ENCODE peak calls at places on chromosomes 6 and 20, in five cellular contexts. Q is lung, L is brain microvascular endothelial cell, B is tibial artery, Y is cardiac muscle cell. R is an unnamed sample. For H3K36me3, the result is how much of the 10 kb centered on the place peaks cover.

GRCh38 chr20:9498322-9498721 is 16.1 kb upstream of the LAMP5 start:
- DNase-seq in Q (no peak), L (no peak), B (no peak), Y (no peak), R (no peak)

GRCh38 chr20:19631410-19631809 is 126.6 kb upstream of the RIN2 start:
- DNase-seq in Q (no peak), L (no peak), B (no peak), Y (no peak), R (no peak)

GRCh38 chr20:2825770-2826169 is 9.6 kb downstream of the TMEM239 start:
- DNase-seq in Q (no peak), L (no peak), B (no peak), Y (no peak), R (no peak)

GRCh38 chr6:157107915-157108651 is 215.2 kb downstream of the TMEM242 start:
- DNase-seq in Q (no peak), L (peak), B (no peak), Y (peak), R (no peak)

GRCh38 chr20:47689726-47690125 is 95.6 kb downstream of the SULF2 start:
- DNase-seq in Q (no peak), L (no peak), B (no peak), Y (no peak), R (no peak)

GRCh38 chr6:109478848-109479624 is 4.0 kb downstream of the ZBTB24 start:
- DNase-seq in Q (no peak), L (no peak), B (no peak), Y (no peak), R (no peak)

GRCh38 chr6:109091314-109092009 is 3.2 kb downstream of the SESN1 start:
- DNase-seq in Q (no peak), L (no peak), B (no peak), Y (no peak), R (no peak)

GRCh38 chr20:14956026-14956425 is 618.6 kb upstream of the FLRT3 start:
- DNase-seq in Q (no peak), L (no peak), B (no peak), Y (no peak), R (no peak)

GRCh38 chr20:12252793-12253192 is 335.1 kb downstream of the BTBD3 start:
- DNase-seq in Q (no peak), L (peak), B (no peak), Y (peak), R (no peak)

GRCh38 chr20:32343438-32343837 is 14.7 kb upstream of the ASXL1 start:
- DNase-seq in Q (no peak), L (no peak), B (no peak), Y (peak), R (no peak)

GRCh38 chr20:44394520-44395182 is 39.2 kb downstream of the HNF4A start:
- DNase-seq in Q (no peak), L (no peak), B (no peak), Y (peak), R (no peak)

GRCh38 chr20:44901972-44902371 is 7.9 kb upstream of the PABPC1L start:
- DNase-seq in Q (no peak), L (peak), B (no peak), Y (no peak), R (no peak)

GRCh38 chr6:5730586-5731263 is 276.0 kb downstream of the NRN1 start:
- DNase-seq in Q (no peak), L (no peak), B (no peak), Y (peak), R (no peak)

GRCh38 chr6:125868996-125869395 is 78.2 kb downstream of the NCOA7 start:
- DNase-seq in Q (no peak), L (no peak), B (no peak), Y (peak), R (peak)

GRCh38 chr6:141488466-141488865 is 644.3 kb upstream of the GJE1 start:
- DNase-seq in Q (no peak), L (no peak), B (no peak), Y (peak), R (no peak)

GRCh38 chr6:130565696-130566095 is 199.9 kb downstream of the TMEM200A start:
- DNase-seq in Q (no peak), L (no peak), B (no peak), Y (no peak), R (no peak)

GRCh38 chr6:113674075-113674474 is 183.1 kb upstream of the MARCKS start:
- DNase-seq in Q (no peak), L (no peak), B (no peak), Y (no peak), R (no peak)

GRCh38 chr6:74091133-74091793 is 395.3 kb downstream of the CD109 start:
- DNase-seq in Q (no peak), L (no peak), B (no peak), Y (peak), R (no peak)

GRCh38 chr20:54027704-54028103 is 42.7 kb downstream of the BCAS1 start:
- DNase-seq in Q (no peak), L (no peak), B (no peak), Y (no peak), R (no peak)

DNA sequence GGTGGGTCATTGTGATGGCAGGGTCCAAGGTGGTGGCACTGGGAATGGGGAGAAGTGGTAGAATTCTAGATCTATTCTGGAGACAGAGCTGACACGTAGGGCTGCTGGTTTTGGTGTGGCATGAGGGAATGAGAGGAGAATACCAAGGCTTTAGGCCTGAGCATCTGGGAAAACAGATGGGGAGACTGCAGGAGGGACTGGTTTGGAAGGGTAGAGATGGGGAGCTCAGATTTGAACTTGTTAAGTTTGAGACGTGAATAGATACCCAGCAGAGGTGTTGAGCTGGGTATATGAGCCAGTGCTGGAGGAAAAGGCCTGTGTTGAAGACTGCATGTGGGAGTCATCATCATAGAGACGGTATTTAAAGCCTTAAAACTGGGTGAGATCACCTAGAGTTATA is 17.5 kb downstream of the TRMT6 start:
- DNase-seq in Q (no peak), L (no peak), B (no peak), Y (no peak), R (no peak)
- H3K27ac ChIP-seq in Q (no peak), L (no peak), B (no peak), Y (no peak), R (no peak)

GRCh38 chr6:132131777-132132176 is 180.6 kb upstream of the CCN2 start:
- DNase-seq in Q (no peak), L (peak), B (peak), Y (peak), R (peak)

GRCh38 chr6:132130530-132131298 is 179.5 kb upstream of the CCN2 start:
- DNase-seq in Q (no peak), L (peak), B (peak), Y (peak), R (peak)

GRCh38 chr6:132132911-132133639 is 181.9 kb upstream of the CCN2 start:
- DNase-seq in Q (no peak), L (peak), B (peak), Y (peak), R (no peak)

GRCh38 chr6:132132420-132132819 is 181.2 kb upstream of the CCN2 start:
- DNase-seq in Q (no peak), L (peak), B (no peak), Y (peak), R (no peak)

GRCh38 chr6:132131351-132131750 is 180.2 kb upstream of the CCN2 start:
- DNase-seq in Q (no peak), L (no peak), B (no peak), Y (peak), R (no peak)
- H3K36me3 ChIP-seq in Q (under half), L (under half), B (under half), Y (under half), R (under half)

GRCh38 chr6:39884696-39885095 is 49.6 kb downstream of the MOCS1 start:
- DNase-seq in Q (no peak), L (peak), B (no peak), Y (peak), R (no peak)

GRCh38 chr6:39885691-39886090 is 48.6 kb downstream of the MOCS1 start:
- DNase-seq in Q (no peak), L (no peak), B (no peak), Y (no peak), R (no peak)

GRCh38 chr6:39889229-39889628 is 45.0 kb downstream of the MOCS1 start:
- DNase-seq in Q (no peak), L (no peak), B (no peak), Y (no peak), R (no peak)

GRCh38 chr6:39887692-39888450 is 46.4 kb downstream of the MOCS1 start:
- DNase-seq in Q (peak), L (peak), B (peak), Y (peak), R (peak)

DNA sequence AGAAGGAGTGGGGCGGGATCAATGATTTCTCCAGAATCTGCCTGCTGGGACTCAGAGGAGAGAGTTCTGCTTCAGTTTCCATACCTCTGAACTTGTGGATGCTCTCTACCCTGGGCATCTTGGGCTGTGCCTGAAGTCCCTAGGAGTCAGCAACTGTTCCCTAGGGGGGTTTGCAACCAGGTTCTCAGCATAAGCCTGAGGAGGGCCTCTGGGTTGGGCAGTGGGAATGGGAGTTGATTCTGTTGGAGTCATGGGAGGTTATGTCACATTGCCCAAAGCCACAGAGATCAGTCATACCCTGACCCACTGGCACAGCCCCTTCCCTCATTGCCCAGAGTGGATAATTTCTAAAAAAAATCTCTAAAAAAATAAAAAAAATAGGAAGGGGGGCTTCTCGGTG is 47.4 kb downstream of the MOCS1 start:
- DNase-seq in Q (no peak), L (no peak), B (no peak), Y (no peak), R (no peak)
- H3K27ac ChIP-seq in Q (peak), L (peak), B (peak), Y (no peak), R (no peak)

DNA sequence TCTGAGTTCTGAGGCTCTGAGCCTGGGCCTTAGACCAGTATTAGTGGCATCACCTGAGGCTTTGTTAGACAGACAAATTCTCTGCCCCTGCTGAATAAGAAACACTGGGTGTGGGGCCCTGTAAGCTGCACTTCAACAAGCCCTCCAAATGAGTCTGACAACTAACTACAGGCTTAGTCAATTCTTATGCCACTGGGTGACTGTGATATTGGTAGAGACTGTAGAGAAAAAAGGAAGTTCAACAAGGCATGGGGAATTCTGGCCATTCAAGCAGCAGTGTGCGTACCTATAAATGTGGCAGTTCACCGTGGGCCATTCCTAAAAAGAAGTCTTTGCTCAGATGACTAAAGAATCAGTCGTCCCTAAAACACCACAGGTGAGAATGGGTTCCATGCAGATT is 82.7 kb downstream of the MDN1 start:
- DNase-seq in Q (no peak), L (no peak), B (no peak), Y (no peak), R (no peak)
- H3K36me3 ChIP-seq in Q (under half), L (under half), B (half or more), Y (under half), R (under half)

R was measured in heart right ventricle.